ENCODE peak calls at places on chromosomes 7 and 10, in nine cellular contexts. Q is left cardiac atrium; U is stimulated activated CD4-positive, alpha-beta T cell treated with anti-CD3 and anti-CD28 coated beads, Interleukin-2, amount 100 ng/mL, for 48 hours; Y is AG10803; L is glutamatergic neuron; F is hippocampal formation; O is HTR-8/SVneo; B is PC-3; N is CD4-positive, alpha-beta T cell. P is an unnamed sample.

GRCh38 chr10:4947635-4948596 is 15.3 kb upstream of the AKR1C1 start:
- DNase-seq in F (peak; percentile 9), Q (no peak), L (no peak), U (no peak), O (peak; percentile 22), N (no peak), Y (peak; percentile 94), B (peak; percentile 81), P (no peak)

GRCh38 chr10:32190890-32191491 is 134.8 kb upstream of the KIF5B start:
- DNase-seq in F (peak; percentile 39), N (no peak), L (no peak), B (peak; percentile 58), O (no peak), Y (peak; percentile 40), Q (no peak), U (no peak), P (no peak)

GRCh38 chr10:25297466-25297865 is 122.7 kb downstream of the GPR158 start:
- DNase-seq in Y (no peak), N (no peak), L (no peak), U (no peak), B (no peak), F (no peak), O (no peak), Q (no peak), P (no peak)

GRCh38 chr7:138691166-138691565 is 10.0 kb downstream of the SVOPL start:
- DNase-seq in Y (no peak), L (no peak), Q (no peak), U (no peak), F (no peak), O (no peak), B (no peak), N (no peak), P (no peak)

GRCh38 chr10:76149182-76149581 is 717.8 kb downstream of the LRMDA start:
- DNase-seq in N (no peak), B (no peak), O (no peak), U (no peak), F (no peak), L (no peak), Y (peak; percentile 25), Q (no peak), P (no peak)

GRCh38 chr10:96747734-96748550 is 27.6 kb upstream of the PIK3AP1 start:
- DNase-seq in F (no peak), N (no peak), O (no peak), Y (no peak), U (no peak), B (peak; percentile 7), Q (no peak), L (no peak), P (no peak)

GRCh38 chr7:101172854-101173751 is 7.0 kb downstream of the NAT16 start:
- DNase-seq in Y (peak; percentile 63), Q (peak; percentile 84), N (no peak), L (no peak), O (no peak), U (no peak), B (peak; percentile 91), F (no peak), P (peak; percentile 18)

GRCh38 chr7:17371656-17372524 is 73.4 kb downstream of the AHR start:
- DNase-seq in F (no peak), N (no peak), L (no peak), Q (no peak), O (peak; percentile 63), Y (peak; percentile 97), U (no peak), B (peak; percentile 90), P (no peak)

GRCh38 chr7:127751723-127752448 is 99.9 kb downstream of the SND1 start:
- DNase-seq in B (no peak), L (no peak), Q (peak; percentile 25), O (no peak), N (no peak), U (no peak), Y (peak; percentile 45), F (no peak), P (no peak)

GRCh38 chr7:29896685-29897411 is 90.5 kb downstream of the WIPF3 start:
- DNase-seq in Q (no peak), F (no peak), L (no peak), U (no peak), B (no peak), Y (no peak), O (no peak), N (no peak), P (no peak)

GRCh38 chr7:10706875-10707493 is 266.7 kb upstream of the PHF14 start:
- DNase-seq in Y (no peak), L (no peak), O (no peak), Q (no peak), F (no peak), U (no peak), N (no peak), B (no peak), P (no peak)

GRCh38 chr7:16818732-16819131 is 13.9 kb upstream of the AGR2 start:
- DNase-seq in Q (no peak), L (no peak), F (no peak), O (no peak), B (no peak), U (no peak), Y (no peak), N (no peak), P (no peak)

GRCh38 chr7:27670676-27671075 is 8.0 kb upstream of the HIBADH start:
- DNase-seq in B (no peak), O (no peak), L (no peak), F (no peak), U (no peak), Y (peak; percentile 69), N (no peak), Q (no peak), P (no peak)